ENCODE peak calls at places on chromosomes 11 and 22, in six cellular contexts. H, G, K, W, Z and P are unnamed samples.

GRCh38 chr11:40130427-40130826 is 1329.0 kb downstream of the LRRC4C start:
- DNase-seq in H (no peak), G (no peak), K (no peak), W (no peak), Z (no peak), P (no peak)

GRCh38 chr22:30250713-30251267 is 4.2 kb upstream of the LIF start:
- DNase-seq in H (peak), G (peak), K (no peak), W (no peak), Z (peak), P (peak)

GRCh38 chr11:3156282-3156660 is 8.8 kb downstream of the OSBPL5 start:
- DNase-seq in H (peak), G (peak), K (no peak), W (no peak), Z (no peak), P (no peak)

GRCh38 chr11:65915101-65915820 is 3.6 kb downstream of the C11orf68 start:
- DNase-seq in H (no peak), G (no peak), K (no peak), W (no peak), Z (no peak), P (no peak)

GRCh38 chr11:68211546-68211945 is 1.6 kb downstream of the KMT5B start:
- DNase-seq in H (no peak), G (no peak), K (no peak), W (no peak), Z (no peak), P (peak)

GRCh38 chr11:71372693-71373657 is 75.2 kb downstream of the DHCR7 start:
- DNase-seq in H (peak), G (no peak), K (peak), W (no peak), Z (no peak), P (no peak)

GRCh38 chr11:70483077-70483861 is 84.9 kb downstream of the CTTN start:
- DNase-seq in H (peak), G (peak), K (no peak), W (peak), Z (no peak), P (no peak)

GRCh38 chr11:35709386-35709785 is 46.8 kb downstream of the TRIM44 start:
- DNase-seq in H (no peak), G (no peak), K (no peak), W (no peak), Z (no peak), P (no peak)

GRCh38 chr11:83827940-83828554 is 541.9 kb upstream of the CCDC90B start:
- DNase-seq in H (peak), G (no peak), K (no peak), W (peak), Z (no peak), P (no peak)

GRCh38 chr22:42758929-42759629 is 38.4 kb upstream of the A4GALT start:
- DNase-seq in H (peak), G (no peak), K (no peak), W (no peak), Z (no peak), P (no peak)

GRCh38 chr11:78370406-78371172 is 47.0 kb downstream of the GAB2 start:
- DNase-seq in H (peak), G (no peak), K (no peak), W (no peak), Z (no peak), P (no peak)

GRCh38 chr11:15584158-15584557 is 469.4 kb downstream of the INSC start:
- DNase-seq in H (no peak), G (no peak), K (no peak), W (no peak), Z (no peak), P (no peak)

GRCh38 chr11:20530942-20531703 is 68.3 kb upstream of the SLC6A5 start:
- DNase-seq in H (no peak), G (no peak), K (peak), W (no peak), Z (no peak), P (no peak)

GRCh38 chr11:35045219-35045819 is 93.7 kb upstream of the CD44 start:
- DNase-seq in H (no peak), G (no peak), K (no peak), W (peak), Z (no peak), P (peak)

GRCh38 chr11:126497581-126498109 is 142.2 kb downstream of the ST3GAL4 start:
- DNase-seq in H (no peak), G (no peak), K (no peak), W (no peak), Z (no peak), P (no peak)

GRCh38 chr11:15665368-15665871 is 550.7 kb downstream of the INSC start:
- DNase-seq in H (peak), G (no peak), K (no peak), W (no peak), Z (peak), P (no peak)

GRCh38 chr11:46682773-46683752 is 17.4 kb downstream of the ARHGAP1 start:
- DNase-seq in H (peak), G (peak), K (no peak), W (no peak), Z (peak), P (no peak)

GRCh38 chr11:11555228-11555627 is 66.6 kb downstream of the GALNT18 start:
- DNase-seq in H (no peak), G (peak), K (no peak), W (no peak), Z (no peak), P (no peak)

GRCh38 chr11:21066030-21066429 is 396.6 kb downstream of the NELL1 start:
- DNase-seq in H (no peak), G (no peak), K (no peak), W (no peak), Z (no peak), P (no peak)

GRCh38 chr11:27926981-27927481 is 180.9 kb downstream of the KIF18A start:
- DNase-seq in H (peak), G (no peak), K (no peak), W (no peak), Z (peak), P (no peak)

GRCh38 chr11:122556605-122557004 is 98.9 kb upstream of the UBASH3B start:
- DNase-seq in H (no peak), G (no peak), K (no peak), W (no peak), Z (no peak), P (peak)

DNA sequence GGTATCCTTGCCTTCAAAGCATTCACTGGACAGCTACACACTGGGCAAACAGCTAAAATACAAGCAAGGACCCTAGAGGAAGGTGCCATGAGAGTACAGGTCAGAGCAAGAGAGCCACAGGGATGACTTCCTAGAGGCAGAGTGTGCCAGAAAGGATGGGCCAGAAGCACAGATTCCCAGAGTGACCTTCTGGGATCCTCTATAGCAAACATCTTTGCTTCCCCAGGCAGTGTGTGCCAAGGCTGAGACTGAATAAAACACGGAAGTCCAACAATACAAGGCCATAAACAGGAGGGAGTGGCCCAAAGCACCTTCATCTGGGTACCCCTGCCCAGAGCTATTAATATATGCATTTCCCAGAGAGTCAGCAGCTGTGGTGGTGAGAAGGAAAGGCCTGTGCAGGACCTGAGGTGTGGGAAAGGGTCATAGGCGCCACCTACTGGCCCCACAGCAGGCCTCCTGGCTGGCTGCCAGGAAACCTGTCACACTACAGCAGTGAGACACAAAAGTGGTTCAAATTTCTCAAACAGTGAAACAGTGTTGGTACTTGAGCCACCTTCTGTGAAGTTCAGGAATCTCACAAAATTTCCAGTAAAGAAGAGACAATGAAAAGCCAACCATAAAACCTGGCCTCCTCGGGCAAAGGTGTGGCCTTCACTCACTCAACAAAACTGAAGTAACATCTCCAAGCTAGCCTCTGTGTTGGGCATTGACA is 20.3 kb downstream of the CLPB start:
- DNase-seq in H (peak), G (peak), K (no peak), W (peak), Z (peak), P (peak)
- TF ChIP-seq CTCF in H (peak), G (peak), K (peak), W (peak), Z (peak), P (peak)

DNA sequence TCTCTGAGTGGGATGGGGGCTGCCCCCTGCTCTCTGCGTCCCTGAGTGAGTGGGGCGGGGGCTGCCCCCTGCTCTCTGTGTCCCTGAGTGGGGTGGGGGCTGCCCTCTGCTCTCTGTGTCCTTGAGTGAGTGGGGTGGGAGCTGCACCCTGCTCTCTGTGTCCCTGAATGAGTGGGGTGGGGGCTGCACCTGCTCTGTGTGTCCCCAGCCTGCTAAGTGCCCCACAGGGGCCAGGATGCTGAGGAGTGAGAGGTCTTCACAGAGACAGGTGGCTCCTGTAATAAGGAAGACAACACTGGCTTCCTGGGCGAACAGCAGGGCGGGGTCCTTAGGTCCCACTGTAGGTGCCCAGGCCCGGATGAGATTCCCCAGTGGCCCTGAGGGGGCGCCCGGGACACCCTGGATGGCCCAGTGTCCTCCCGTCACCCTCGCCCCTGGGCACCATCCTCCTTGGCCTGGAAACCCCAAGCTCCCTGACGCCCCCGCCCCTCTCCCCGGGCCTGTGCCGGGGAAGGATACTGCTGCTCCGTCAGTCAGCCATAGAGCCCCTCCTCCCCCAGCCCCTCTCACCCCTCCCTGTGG is 3.8 kb upstream of the CCDC188 start:
- DNase-seq in H (no peak), G (no peak), K (no peak), W (no peak), Z (no peak), P (no peak)
- TF ChIP-seq CTCF in H (no peak), G (no peak), K (no peak), W (no peak), Z (no peak), P (no peak)

GRCh38 chr22:41364233-41364632 is 17.5 kb upstream of the TEF start:
- DNase-seq in H (no peak), G (no peak), K (no peak), W (no peak), Z (no peak), P (no peak)
- TF ChIP-seq CTCF in H (no peak), G (no peak), K (no peak), W (no peak), Z (no peak), P (no peak)

GRCh38 chr11:75574698-75575265 is 12.7 kb downstream of the SERPINH1 start:
- DNase-seq in H (no peak), G (no peak), K (no peak), W (no peak), Z (no peak), P (no peak)
- TF ChIP-seq CTCF in H (peak), G (peak), K (no peak), W (no peak), Z (peak), P (no peak)

DNA sequence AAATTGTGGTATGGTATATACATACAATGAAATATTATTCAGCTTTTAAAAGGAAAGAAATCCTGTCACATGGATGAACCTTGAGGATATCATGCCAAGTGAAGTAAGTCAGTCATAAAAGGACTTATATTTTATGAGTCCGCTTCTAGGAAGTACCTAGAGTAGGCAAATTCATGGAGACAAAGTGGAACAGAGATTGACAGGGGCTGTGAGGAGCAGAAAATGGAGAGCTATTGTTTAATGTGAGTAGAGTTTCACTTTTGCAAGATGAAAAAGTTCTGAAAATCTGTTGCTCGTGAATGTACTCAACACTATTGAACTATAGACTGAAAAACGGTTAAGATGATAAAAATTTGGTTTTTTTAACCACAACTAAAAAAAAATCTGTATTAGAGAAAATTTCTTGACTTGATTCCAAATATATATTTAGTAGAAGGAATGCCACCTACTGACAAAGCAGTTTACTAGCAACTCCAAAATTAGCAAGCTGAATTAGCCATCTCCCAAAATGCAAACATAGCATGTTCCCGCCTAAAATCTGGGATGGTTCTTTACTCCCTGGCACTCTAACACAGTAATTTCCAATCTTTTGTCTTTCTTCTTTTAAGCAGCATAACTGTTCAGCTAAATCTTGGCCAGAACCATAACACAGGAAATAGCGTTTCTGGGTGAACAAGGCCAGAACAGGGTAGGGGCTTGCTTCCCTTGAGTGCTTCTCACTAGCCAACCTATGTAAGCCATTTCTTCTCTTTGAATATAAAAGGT is 1.5 kb downstream of the UFD1 start:
- DNase-seq in H (peak), G (no peak), K (no peak), W (no peak), Z (no peak), P (no peak)
- TF ChIP-seq CTCF in H (peak), G (peak), K (no peak), W (no peak), Z (peak), P (peak)

GRCh38 chr11:336666-337002 is 16.0 kb upstream of the IFITM3 start:
- DNase-seq in H (no peak), G (no peak), K (no peak), W (no peak), Z (no peak), P (no peak)

GRCh38 chr11:337711-338110 is 17.1 kb upstream of the IFITM3 start:
- DNase-seq in H (no peak), G (no peak), K (no peak), W (no peak), Z (no peak), P (no peak)

GRCh38 chr11:342328-342727 is 21.7 kb upstream of the IFITM3 start:
- DNase-seq in H (no peak), G (no peak), K (no peak), W (no peak), Z (peak), P (no peak)

GRCh38 chr11:339963-340362 is 19.3 kb upstream of the IFITM3 start:
- DNase-seq in H (no peak), G (no peak), K (no peak), W (no peak), Z (no peak), P (no peak)

DNA sequence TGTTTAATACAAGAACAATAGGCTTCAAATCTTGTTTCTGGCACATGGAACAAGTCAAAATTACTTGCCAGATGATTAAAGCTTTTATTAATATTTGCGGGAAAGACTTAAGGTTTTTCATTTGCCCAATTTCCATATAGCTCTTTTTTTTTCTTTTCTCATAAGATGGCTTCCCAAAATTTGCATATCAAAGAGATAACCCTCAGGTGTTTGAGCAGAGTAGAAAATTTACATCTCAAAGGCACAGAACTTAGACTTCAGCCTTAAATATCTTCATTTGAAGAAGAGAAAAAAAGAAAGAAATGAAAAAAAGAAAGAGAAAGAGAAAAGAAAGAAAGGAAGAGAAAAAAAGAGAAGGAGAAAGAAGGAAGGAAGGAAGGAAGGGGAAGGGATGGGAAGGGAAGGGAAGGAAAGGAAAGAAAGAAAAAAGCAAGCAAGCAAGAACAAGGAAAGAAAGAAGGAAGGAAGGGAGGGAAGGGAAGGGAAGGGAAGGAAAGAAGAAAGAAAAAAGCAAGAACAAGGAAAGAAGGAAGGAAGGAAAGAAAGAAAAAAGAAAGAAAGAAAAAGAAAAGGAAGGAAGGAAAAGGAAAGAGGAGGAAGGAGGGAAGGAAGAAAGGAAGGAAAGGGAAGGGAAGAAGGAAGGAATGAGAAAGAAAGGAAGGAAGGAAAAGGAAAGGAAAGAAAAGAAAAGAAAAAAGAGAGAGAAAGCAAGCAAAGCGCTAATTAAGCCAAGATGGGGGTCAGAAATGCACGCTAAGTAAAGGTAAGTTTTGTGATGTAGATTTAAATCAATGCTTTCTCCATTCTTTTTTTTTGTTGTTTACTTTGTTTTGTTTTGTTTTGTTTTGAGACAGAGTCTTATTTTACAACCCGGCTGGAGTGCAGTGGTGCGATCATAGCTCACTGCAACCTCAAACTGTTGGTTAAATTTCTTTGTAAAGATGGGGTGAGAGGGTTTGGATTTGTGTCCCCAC is 20.2 kb upstream of the IFITM3 start:
- DNase-seq in H (no peak), G (no peak), K (no peak), W (no peak), Z (no peak), P (no peak)
- TF ChIP-seq CTCF in H (no peak), G (no peak), K (no peak), W (no peak), Z (no peak), P (peak)